ENCODE peak calls at places on chromosome 6, in seven cellular contexts. One of them, this sample, is unnamed.

GRCh38 chr6:150813319-150813992 is 52.0 kb upstream of the MTHFD1L start:
- DNase-seq in ascending aorta: no peak
- DNase-seq in fibroblast of lung: peak; percentile 65
- DNase-seq in trophoblast cell: peak; percentile 76
- DNase-seq in neural progenitor cell: no peak
- DNase-seq in GM23248: peak; percentile 82
- DNase-seq in cardiac muscle cell: no peak
- DNase-seq in this sample: no peak

GRCh38 chr6:132076452-132076851 is 125.3 kb upstream of the CCN2 start:
- DNase-seq in ascending aorta: no peak
- DNase-seq in fibroblast of lung: no peak
- DNase-seq in trophoblast cell: no peak
- DNase-seq in neural progenitor cell: no peak
- DNase-seq in GM23248: no peak
- DNase-seq in cardiac muscle cell: no peak
- DNase-seq in this sample: no peak

GRCh38 chr6:25930532-25931410 is at the start of gene SLC17A2:
- DNase-seq in ascending aorta: no peak
- DNase-seq in fibroblast of lung: no peak
- DNase-seq in trophoblast cell: no peak
- DNase-seq in neural progenitor cell: no peak
- DNase-seq in GM23248: no peak
- DNase-seq in cardiac muscle cell: no peak
- DNase-seq in this sample: no peak

GRCh38 chr6:52049252-52050050 is 38.0 kb downstream of the PKHD1 start:
- DNase-seq in ascending aorta: no peak
- DNase-seq in fibroblast of lung: peak; percentile 55
- DNase-seq in trophoblast cell: peak; percentile 15
- DNase-seq in neural progenitor cell: peak; percentile 70
- DNase-seq in GM23248: peak; percentile 63
- DNase-seq in cardiac muscle cell: peak; percentile 55
- DNase-seq in this sample: peak; percentile 21

GRCh38 chr6:52595000-52595795 is 18.3 kb upstream of the TRAM2 start:
- DNase-seq in ascending aorta: no peak
- DNase-seq in fibroblast of lung: peak; percentile 96
- DNase-seq in trophoblast cell: no peak
- DNase-seq in neural progenitor cell: peak; percentile 64
- DNase-seq in GM23248: peak; percentile 94
- DNase-seq in cardiac muscle cell: no peak
- DNase-seq in this sample: peak; percentile 23

GRCh38 chr6:158999154-158999668 is 791 bp downstream of the RSPH3 start:
- DNase-seq in ascending aorta: no peak
- DNase-seq in fibroblast of lung: peak; percentile 11
- DNase-seq in trophoblast cell: no peak
- DNase-seq in neural progenitor cell: no peak
- DNase-seq in GM23248: no peak
- DNase-seq in cardiac muscle cell: no peak
- DNase-seq in this sample: no peak

GRCh38 chr6:138690975-138691594 is 82.5 kb upstream of the CCDC28A start:
- DNase-seq in ascending aorta: no peak
- DNase-seq in fibroblast of lung: no peak
- DNase-seq in trophoblast cell: no peak
- DNase-seq in neural progenitor cell: no peak
- DNase-seq in GM23248: no peak
- DNase-seq in cardiac muscle cell: no peak
- DNase-seq in this sample: no peak

GRCh38 chr6:108561742-108562502 is 1.2 kb downstream of the FOXO3 start:
- DNase-seq in ascending aorta: no peak
- DNase-seq in fibroblast of lung: no peak
- DNase-seq in trophoblast cell: no peak
- DNase-seq in neural progenitor cell: peak; percentile 60
- DNase-seq in GM23248: peak; percentile 63
- DNase-seq in cardiac muscle cell: peak; percentile 38
- DNase-seq in this sample: peak; percentile 70

GRCh38 chr6:105352037-105352617 is 50.8 kb downstream of the PREP start:
- DNase-seq in ascending aorta: no peak
- DNase-seq in fibroblast of lung: no peak
- DNase-seq in trophoblast cell: no peak
- DNase-seq in neural progenitor cell: no peak
- DNase-seq in GM23248: no peak
- DNase-seq in cardiac muscle cell: no peak
- DNase-seq in this sample: no peak

GRCh38 chr6:81770395-81770794 is 17.9 kb upstream of the TENT5A start:
- DNase-seq in ascending aorta: no peak
- DNase-seq in fibroblast of lung: no peak
- DNase-seq in trophoblast cell: no peak
- DNase-seq in neural progenitor cell: no peak
- DNase-seq in GM23248: no peak
- DNase-seq in cardiac muscle cell: no peak
- DNase-seq in this sample: no peak

GRCh38 chr6:33118525-33119123 is 42.8 kb downstream of the HLA-DPB1 start:
- DNase-seq in ascending aorta: no peak
- DNase-seq in fibroblast of lung: peak; percentile 66
- DNase-seq in trophoblast cell: no peak
- DNase-seq in neural progenitor cell: peak; percentile 57
- DNase-seq in GM23248: peak; percentile 54
- DNase-seq in cardiac muscle cell: peak; percentile 66
- DNase-seq in this sample: no peak

GRCh38 chr6:135094403-135094821 is 39.8 kb upstream of the HBS1L start:
- DNase-seq in ascending aorta: no peak
- DNase-seq in fibroblast of lung: no peak
- DNase-seq in trophoblast cell: no peak
- DNase-seq in neural progenitor cell: no peak
- DNase-seq in GM23248: peak; percentile 22
- DNase-seq in cardiac muscle cell: no peak
- DNase-seq in this sample: no peak

GRCh38 chr6:35168461-35168861 is 27.3 kb upstream of the TCP11 start:
- DNase-seq in ascending aorta: no peak
- DNase-seq in fibroblast of lung: no peak
- DNase-seq in trophoblast cell: no peak
- DNase-seq in neural progenitor cell: peak; percentile 68
- DNase-seq in GM23248: no peak
- DNase-seq in cardiac muscle cell: peak; percentile 84
- DNase-seq in this sample: no peak

GRCh38 chr6:166235666-166236292 is 68.1 kb upstream of the TBXT start:
- DNase-seq in ascending aorta: no peak
- DNase-seq in fibroblast of lung: no peak
- DNase-seq in trophoblast cell: no peak
- DNase-seq in neural progenitor cell: no peak
- DNase-seq in GM23248: no peak
- DNase-seq in cardiac muscle cell: no peak
- DNase-seq in this sample: peak; percentile 76

GRCh38 chr6:83590413-83590812 is 78.1 kb downstream of the PRSS35 start:
- DNase-seq in ascending aorta: no peak
- DNase-seq in fibroblast of lung: peak; percentile 45
- DNase-seq in trophoblast cell: no peak
- DNase-seq in neural progenitor cell: no peak
- DNase-seq in GM23248: peak; percentile 41
- DNase-seq in cardiac muscle cell: no peak
- DNase-seq in this sample: no peak

GRCh38 chr6:7262037-7262461 is 51.0 kb downstream of the SSR1 start:
- DNase-seq in ascending aorta: no peak
- DNase-seq in fibroblast of lung: no peak
- DNase-seq in trophoblast cell: no peak
- DNase-seq in neural progenitor cell: no peak
- DNase-seq in GM23248: no peak
- DNase-seq in cardiac muscle cell: no peak
- DNase-seq in this sample: peak; percentile 83
- H3K4me3 ChIP-seq in ascending aorta: peak overlapping the region; percentile 76
- H3K4me3 ChIP-seq in fibroblast of lung: peak overlapping the region; percentile 69
- H3K4me3 ChIP-seq in trophoblast cell: peak overlapping the region; percentile 78
- H3K4me3 ChIP-seq in neural progenitor cell: peak overlapping the region; percentile 47
- H3K4me3 ChIP-seq in GM23248: peak overlapping the region; percentile 84
- H3K4me3 ChIP-seq in cardiac muscle cell: peak overlapping the region; percentile 40
- H3K4me3 ChIP-seq in this sample: peak overlapping the region; percentile 79

GRCh38 chr6:43436577-43437282 is 9.4 kb downstream of the ABCC10 start:
- DNase-seq in ascending aorta: no peak
- DNase-seq in fibroblast of lung: peak; percentile 96
- DNase-seq in trophoblast cell: no peak
- DNase-seq in neural progenitor cell: no peak
- DNase-seq in GM23248: peak; percentile 83
- DNase-seq in cardiac muscle cell: peak; percentile 67
- DNase-seq in this sample: no peak

GRCh38 chr6:43435682-43436437 is 8.5 kb downstream of the ABCC10 start:
- DNase-seq in ascending aorta: no peak
- DNase-seq in fibroblast of lung: no peak
- DNase-seq in trophoblast cell: no peak
- DNase-seq in neural progenitor cell: no peak
- DNase-seq in GM23248: no peak
- DNase-seq in cardiac muscle cell: no peak
- DNase-seq in this sample: no peak

GRCh38 chr6:43434943-43435342 is 7.6 kb downstream of the ABCC10 start:
- DNase-seq in ascending aorta: no peak
- DNase-seq in fibroblast of lung: no peak
- DNase-seq in trophoblast cell: no peak
- DNase-seq in neural progenitor cell: no peak
- DNase-seq in GM23248: no peak
- DNase-seq in cardiac muscle cell: no peak
- DNase-seq in this sample: no peak

GRCh38 chr6:43434441-43434840 is 7.1 kb downstream of the ABCC10 start:
- DNase-seq in ascending aorta: no peak
- DNase-seq in fibroblast of lung: no peak
- DNase-seq in trophoblast cell: no peak
- DNase-seq in neural progenitor cell: no peak
- DNase-seq in GM23248: no peak
- DNase-seq in cardiac muscle cell: no peak
- DNase-seq in this sample: no peak

DNA sequence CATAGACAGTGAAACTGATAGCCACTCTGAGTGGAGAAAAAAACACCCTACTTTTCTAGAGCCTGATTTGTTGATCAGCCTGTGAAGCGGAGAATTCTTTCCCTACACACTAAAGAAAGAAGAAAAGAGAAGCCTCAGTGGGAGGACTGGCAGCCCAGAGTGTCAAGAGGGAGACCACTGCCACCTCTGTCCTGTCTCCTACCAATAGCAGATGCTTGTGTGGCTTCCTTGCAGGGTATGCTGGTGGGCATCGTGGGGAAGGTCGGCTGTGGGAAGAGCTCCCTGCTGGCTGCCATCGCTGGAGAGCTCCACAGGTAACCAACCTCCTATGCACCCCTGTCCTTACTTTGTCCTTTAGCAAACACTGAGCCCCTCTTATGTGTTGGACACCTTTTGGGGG is 10.4 kb downstream of the ABCC10 start:
- DNase-seq in ascending aorta: no peak
- DNase-seq in fibroblast of lung: no peak
- DNase-seq in trophoblast cell: no peak
- DNase-seq in neural progenitor cell: no peak
- DNase-seq in GM23248: no peak
- DNase-seq in cardiac muscle cell: no peak
- DNase-seq in this sample: no peak
- H3K36me3 ChIP-seq in ascending aorta: peaks cover 45% of the 10 kb centered on the region
- H3K36me3 ChIP-seq in fibroblast of lung: peaks cover 13% of the 10 kb centered on the region
- H3K36me3 ChIP-seq in trophoblast cell: peaks cover 31% of the 10 kb centered on the region
- H3K36me3 ChIP-seq in neural progenitor cell: no peaks in the 10 kb centered on the region
- H3K36me3 ChIP-seq in GM23248: no peaks in the 10 kb centered on the region
- H3K36me3 ChIP-seq in cardiac muscle cell: peaks cover 12% of the 10 kb centered on the region
- H3K36me3 ChIP-seq in this sample: no peaks in the 10 kb centered on the region

GRCh38 chr6:130742282-130742681 is 84.9 kb upstream of the SMLR1 start:
- DNase-seq in ascending aorta: no peak
- DNase-seq in fibroblast of lung: no peak
- DNase-seq in trophoblast cell: no peak
- DNase-seq in neural progenitor cell: no peak
- DNase-seq in GM23248: peak; percentile 5
- DNase-seq in cardiac muscle cell: no peak
- DNase-seq in this sample: no peak
- H3K4me3 ChIP-seq in ascending aorta: no peak overlapping the region
- H3K4me3 ChIP-seq in fibroblast of lung: no peak overlapping the region
- H3K4me3 ChIP-seq in trophoblast cell: no peak overlapping the region
- H3K4me3 ChIP-seq in neural progenitor cell: no peak overlapping the region
- H3K4me3 ChIP-seq in GM23248: no peak overlapping the region
- H3K4me3 ChIP-seq in cardiac muscle cell: no peak overlapping the region
- H3K4me3 ChIP-seq in this sample: no peak overlapping the region

GRCh38 chr6:31544676-31545075 is 1.7 kb downstream of the ATP6V1G2 start:
- DNase-seq in ascending aorta: no peak
- DNase-seq in fibroblast of lung: no peak
- DNase-seq in trophoblast cell: no peak
- DNase-seq in neural progenitor cell: no peak
- DNase-seq in GM23248: no peak
- DNase-seq in cardiac muscle cell: no peak
- DNase-seq in this sample: no peak
- H3K36me3 ChIP-seq in ascending aorta: peaks cover 12% of the 10 kb centered on the region
- H3K36me3 ChIP-seq in fibroblast of lung: no peaks in the 10 kb centered on the region
- H3K36me3 ChIP-seq in trophoblast cell: peaks cover 9% of the 10 kb centered on the region
- H3K36me3 ChIP-seq in neural progenitor cell: peaks cover 4% of the 10 kb centered on the region
- H3K36me3 ChIP-seq in GM23248: peaks cover 13% of the 10 kb centered on the region
- H3K36me3 ChIP-seq in cardiac muscle cell: peaks cover 18% of the 10 kb centered on the region
- H3K36me3 ChIP-seq in this sample: peaks cover 11% of the 10 kb centered on the region

GRCh38 chr6:168823397-168824020 is 382.5 kb downstream of the SMOC2 start:
- DNase-seq in ascending aorta: no peak
- DNase-seq in fibroblast of lung: no peak
- DNase-seq in trophoblast cell: no peak
- DNase-seq in neural progenitor cell: peak; percentile 71
- DNase-seq in GM23248: no peak
- DNase-seq in cardiac muscle cell: peak; percentile 40
- DNase-seq in this sample: peak; percentile 60

GRCh38 chr6:168819546-168819945 is 378.6 kb downstream of the SMOC2 start:
- DNase-seq in ascending aorta: no peak
- DNase-seq in fibroblast of lung: no peak
- DNase-seq in trophoblast cell: peak; percentile 63
- DNase-seq in neural progenitor cell: no peak
- DNase-seq in GM23248: no peak
- DNase-seq in cardiac muscle cell: no peak
- DNase-seq in this sample: no peak

GRCh38 chr6:168826078-168826390 is 385.1 kb downstream of the SMOC2 start:
- DNase-seq in ascending aorta: no peak
- DNase-seq in fibroblast of lung: no peak
- DNase-seq in trophoblast cell: no peak
- DNase-seq in neural progenitor cell: no peak
- DNase-seq in GM23248: no peak
- DNase-seq in cardiac muscle cell: no peak
- DNase-seq in this sample: no peak

GRCh38 chr6:168825226-168826077 is 384.5 kb downstream of the SMOC2 start:
- DNase-seq in ascending aorta: no peak
- DNase-seq in fibroblast of lung: no peak
- DNase-seq in trophoblast cell: no peak
- DNase-seq in neural progenitor cell: no peak
- DNase-seq in GM23248: no peak
- DNase-seq in cardiac muscle cell: no peak
- DNase-seq in this sample: no peak

GRCh38 chr6:168822376-168822775 is 381.4 kb downstream of the SMOC2 start:
- DNase-seq in ascending aorta: no peak
- DNase-seq in fibroblast of lung: no peak
- DNase-seq in trophoblast cell: no peak
- DNase-seq in neural progenitor cell: no peak
- DNase-seq in GM23248: no peak
- DNase-seq in cardiac muscle cell: no peak
- DNase-seq in this sample: no peak
- H3K4me3 ChIP-seq in ascending aorta: no peak overlapping the region
- H3K4me3 ChIP-seq in fibroblast of lung: no peak overlapping the region
- H3K4me3 ChIP-seq in trophoblast cell: no peak overlapping the region
- H3K4me3 ChIP-seq in neural progenitor cell: no peak overlapping the region
- H3K4me3 ChIP-seq in GM23248: no peak overlapping the region
- H3K4me3 ChIP-seq in cardiac muscle cell: no peak overlapping the region
- H3K4me3 ChIP-seq in this sample: no peak overlapping the region